ENCODE peak calls at places on chromosome 19, in five cellular contexts. One of them, this sample, is unnamed.

GRCh38 chr19:6233051-6233826 is 46.5 kb downstream of the MLLT1 start:
- DNase-seq in OCI-LY7: no peak
- DNase-seq in CD4-positive, alpha-beta memory T cell: no peak
- DNase-seq in CD4-positive, CD25-positive, alpha-beta regulatory T cell: no peak
- DNase-seq in Caco-2: no peak
- DNase-seq in this sample: no peak

GRCh38 chr19:15769586-15769985 is 17.9 kb upstream of the OR10H5 start:
- DNase-seq in CD4-positive, alpha-beta memory T cell: no peak
- DNase-seq in OCI-LY7: no peak
- DNase-seq in CD4-positive, CD25-positive, alpha-beta regulatory T cell: no peak
- DNase-seq in Caco-2: peak; percentile 49
- DNase-seq in this sample: no peak

GRCh38 chr19:51607920-51608562 is 22.2 kb downstream of the SIGLEC5 start:
- DNase-seq in CD4-positive, alpha-beta memory T cell: peak; percentile 25
- DNase-seq in Caco-2: peak; percentile 84
- DNase-seq in CD4-positive, CD25-positive, alpha-beta regulatory T cell: peak; percentile 55
- DNase-seq in OCI-LY7: peak; percentile 81
- DNase-seq in this sample: peak; percentile 59

GRCh38 chr19:17090501-17091074 is 15.0 kb downstream of the MYO9B start:
- DNase-seq in OCI-LY7: no peak
- DNase-seq in Caco-2: no peak
- DNase-seq in CD4-positive, alpha-beta memory T cell: no peak
- DNase-seq in CD4-positive, CD25-positive, alpha-beta regulatory T cell: peak; percentile 64
- DNase-seq in this sample: no peak

GRCh38 chr19:4102339-4103072 is 21.4 kb downstream of the MAP2K2 start:
- DNase-seq in OCI-LY7: no peak
- DNase-seq in CD4-positive, CD25-positive, alpha-beta regulatory T cell: no peak
- DNase-seq in Caco-2: no peak
- DNase-seq in CD4-positive, alpha-beta memory T cell: no peak
- DNase-seq in this sample: no peak

GRCh38 chr19:45959517-45960025 is 14.1 kb downstream of the NOVA2 start:
- DNase-seq in CD4-positive, alpha-beta memory T cell: no peak
- DNase-seq in OCI-LY7: no peak
- DNase-seq in Caco-2: no peak
- DNase-seq in CD4-positive, CD25-positive, alpha-beta regulatory T cell: no peak
- DNase-seq in this sample: no peak

GRCh38 chr19:46717716-46718143 is 816 bp upstream of the PRKD2 start:
- DNase-seq in Caco-2: no peak
- DNase-seq in CD4-positive, alpha-beta memory T cell: no peak
- DNase-seq in CD4-positive, CD25-positive, alpha-beta regulatory T cell: peak; percentile 71
- DNase-seq in OCI-LY7: peak; percentile 27
- DNase-seq in this sample: no peak

GRCh38 chr19:29532097-29532496 is 6.3 kb downstream of the VSTM2B start:
- DNase-seq in OCI-LY7: no peak
- DNase-seq in Caco-2: no peak
- DNase-seq in CD4-positive, CD25-positive, alpha-beta regulatory T cell: no peak
- DNase-seq in CD4-positive, alpha-beta memory T cell: no peak
- DNase-seq in this sample: no peak

GRCh38 chr19:57719901-57720519 is 7.4 kb downstream of the ZNF671 start:
- DNase-seq in CD4-positive, alpha-beta memory T cell: no peak
- DNase-seq in CD4-positive, CD25-positive, alpha-beta regulatory T cell: no peak
- DNase-seq in OCI-LY7: no peak
- DNase-seq in Caco-2: no peak
- DNase-seq in this sample: no peak

GRCh38 chr19:55041627-55042343 is 3.7 kb upstream of the GP6 start:
- DNase-seq in OCI-LY7: no peak
- DNase-seq in Caco-2: no peak
- DNase-seq in CD4-positive, CD25-positive, alpha-beta regulatory T cell: peak; percentile 80
- DNase-seq in CD4-positive, alpha-beta memory T cell: peak; percentile 13
- DNase-seq in this sample: no peak

GRCh38 chr19:5563008-5563431 is 4.7 kb downstream of the TINCR start:
- DNase-seq in OCI-LY7: no peak
- DNase-seq in Caco-2: no peak
- DNase-seq in CD4-positive, alpha-beta memory T cell: no peak
- DNase-seq in CD4-positive, CD25-positive, alpha-beta regulatory T cell: no peak
- DNase-seq in this sample: no peak

GRCh38 chr19:21202865-21203494 is 61.1 kb downstream of the ZNF431 start:
- DNase-seq in CD4-positive, alpha-beta memory T cell: peak; percentile 40
- DNase-seq in CD4-positive, CD25-positive, alpha-beta regulatory T cell: peak; percentile 50
- DNase-seq in OCI-LY7: peak; percentile 68
- DNase-seq in Caco-2: no peak
- DNase-seq in this sample: no peak

GRCh38 chr19:51274037-51274370 is 23.1 kb downstream of the SIGLECL1 start:
- DNase-seq in Caco-2: no peak
- DNase-seq in CD4-positive, alpha-beta memory T cell: no peak
- DNase-seq in CD4-positive, CD25-positive, alpha-beta regulatory T cell: no peak
- DNase-seq in OCI-LY7: no peak
- DNase-seq in this sample: no peak

GRCh38 chr19:16949496-16950023 is 60.8 kb downstream of the F2RL3 start:
- DNase-seq in CD4-positive, alpha-beta memory T cell: no peak
- DNase-seq in CD4-positive, CD25-positive, alpha-beta regulatory T cell: no peak
- DNase-seq in Caco-2: no peak
- DNase-seq in OCI-LY7: no peak
- DNase-seq in this sample: no peak

GRCh38 chr19:51127755-51128154 is 3.0 kb downstream of the SIGLEC9 start:
- DNase-seq in Caco-2: no peak
- DNase-seq in CD4-positive, alpha-beta memory T cell: no peak
- DNase-seq in OCI-LY7: no peak
- DNase-seq in CD4-positive, CD25-positive, alpha-beta regulatory T cell: no peak
- DNase-seq in this sample: no peak

GRCh38 chr19:19628499-19629134 is 597 bp upstream of the LPAR2 start:
- DNase-seq in CD4-positive, alpha-beta memory T cell: peak; percentile 35
- DNase-seq in OCI-LY7: no peak
- DNase-seq in CD4-positive, CD25-positive, alpha-beta regulatory T cell: peak; percentile 44
- DNase-seq in Caco-2: peak; percentile 75
- DNase-seq in this sample: peak; percentile 57

GRCh38 chr19:46344363-46344762 is 2.5 kb upstream of the PPP5C start:
- DNase-seq in Caco-2: no peak
- DNase-seq in OCI-LY7: no peak
- DNase-seq in CD4-positive, CD25-positive, alpha-beta regulatory T cell: no peak
- DNase-seq in CD4-positive, alpha-beta memory T cell: no peak
- DNase-seq in this sample: no peak

GRCh38 chr19:20423381-20424207 is 142.0 kb downstream of the ZNF737 start:
- DNase-seq in Caco-2: no peak
- DNase-seq in CD4-positive, alpha-beta memory T cell: peak; percentile 36
- DNase-seq in OCI-LY7: peak; percentile 38
- DNase-seq in CD4-positive, CD25-positive, alpha-beta regulatory T cell: peak; percentile 55
- DNase-seq in this sample: peak; percentile 39

GRCh38 chr19:10113964-10114650 is 2.6 kb downstream of the P2RY11 start:
- DNase-seq in Caco-2: no peak
- DNase-seq in CD4-positive, CD25-positive, alpha-beta regulatory T cell: no peak
- DNase-seq in CD4-positive, alpha-beta memory T cell: peak; percentile 20
- DNase-seq in OCI-LY7: no peak
- DNase-seq in this sample: peak; percentile 67

GRCh38 chr19:9936151-9937000 is at the start of gene OLFM2:
- DNase-seq in Caco-2: peak; percentile 13
- DNase-seq in CD4-positive, alpha-beta memory T cell: no peak
- DNase-seq in OCI-LY7: no peak
- DNase-seq in CD4-positive, CD25-positive, alpha-beta regulatory T cell: no peak
- DNase-seq in this sample: no peak

GRCh38 chr19:50796128-50796633 is 6.0 kb downstream of the ACP4 start:
- DNase-seq in OCI-LY7: peak; percentile 37
- DNase-seq in Caco-2: peak; percentile 39
- DNase-seq in CD4-positive, alpha-beta memory T cell: no peak
- DNase-seq in CD4-positive, CD25-positive, alpha-beta regulatory T cell: no peak
- DNase-seq in this sample: peak; percentile 31

GRCh38 chr19:40305403-40305802 is 20.3 kb upstream of the AKT2 start:
- DNase-seq in OCI-LY7: peak; percentile 91
- DNase-seq in CD4-positive, alpha-beta memory T cell: peak; percentile 66
- DNase-seq in CD4-positive, CD25-positive, alpha-beta regulatory T cell: peak; percentile 87
- DNase-seq in Caco-2: peak; percentile 81
- DNase-seq in this sample: no peak

GRCh38 chr19:53772943-53773342 is 51.2 kb downstream of the NLRP12 start:
- DNase-seq in Caco-2: peak; percentile 79
- DNase-seq in CD4-positive, alpha-beta memory T cell: peak; percentile 35
- DNase-seq in OCI-LY7: peak; percentile 54
- DNase-seq in CD4-positive, CD25-positive, alpha-beta regulatory T cell: peak; percentile 56
- DNase-seq in this sample: no peak

GRCh38 chr19:13428352-13428751 is 77.9 kb downstream of the CACNA1A start:
- DNase-seq in Caco-2: peak; percentile 18
- DNase-seq in CD4-positive, alpha-beta memory T cell: peak; percentile 7
- DNase-seq in CD4-positive, CD25-positive, alpha-beta regulatory T cell: peak; percentile 28
- DNase-seq in OCI-LY7: peak; percentile 41
- DNase-seq in this sample: no peak

GRCh38 chr19:55535173-55535572 is 1.8 kb downstream of the SBK2 start:
- DNase-seq in Caco-2: no peak
- DNase-seq in CD4-positive, alpha-beta memory T cell: no peak
- DNase-seq in CD4-positive, CD25-positive, alpha-beta regulatory T cell: no peak
- DNase-seq in OCI-LY7: no peak
- DNase-seq in this sample: no peak

GRCh38 chr19:34503546-34504272 is 22.2 kb downstream of the WTIP start:
- DNase-seq in CD4-positive, alpha-beta memory T cell: no peak
- DNase-seq in Caco-2: no peak
- DNase-seq in CD4-positive, CD25-positive, alpha-beta regulatory T cell: no peak
- DNase-seq in OCI-LY7: no peak
- DNase-seq in this sample: no peak

GRCh38 chr19:50268046-50268445 is 61.1 kb downstream of the KCNC3 start:
- DNase-seq in OCI-LY7: no peak
- DNase-seq in CD4-positive, CD25-positive, alpha-beta regulatory T cell: no peak
- DNase-seq in CD4-positive, alpha-beta memory T cell: no peak
- DNase-seq in Caco-2: no peak
- DNase-seq in this sample: no peak

GRCh38 chr19:58364127-58364526 is 1.6 kb upstream of the ZNF497 start:
- DNase-seq in OCI-LY7: peak; percentile 37
- DNase-seq in CD4-positive, alpha-beta memory T cell: no peak
- DNase-seq in CD4-positive, CD25-positive, alpha-beta regulatory T cell: no peak
- DNase-seq in Caco-2: no peak
- DNase-seq in this sample: no peak

GRCh38 chr19:33110201-33110910 is 21.6 kb upstream of the WDR88 start:
- DNase-seq in CD4-positive, CD25-positive, alpha-beta regulatory T cell: no peak
- DNase-seq in Caco-2: no peak
- DNase-seq in OCI-LY7: no peak
- DNase-seq in CD4-positive, alpha-beta memory T cell: no peak
- DNase-seq in this sample: no peak

GRCh38 chr19:33114302-33114701 is 17.6 kb upstream of the WDR88 start:
- DNase-seq in Caco-2: no peak
- DNase-seq in OCI-LY7: no peak
- DNase-seq in CD4-positive, CD25-positive, alpha-beta regulatory T cell: no peak
- DNase-seq in CD4-positive, alpha-beta memory T cell: no peak
- DNase-seq in this sample: no peak

GRCh38 chr19:33108161-33108560 is 23.8 kb upstream of the WDR88 start:
- DNase-seq in CD4-positive, alpha-beta memory T cell: no peak
- DNase-seq in Caco-2: no peak
- DNase-seq in CD4-positive, CD25-positive, alpha-beta regulatory T cell: no peak
- DNase-seq in OCI-LY7: no peak
- DNase-seq in this sample: no peak

DNA sequence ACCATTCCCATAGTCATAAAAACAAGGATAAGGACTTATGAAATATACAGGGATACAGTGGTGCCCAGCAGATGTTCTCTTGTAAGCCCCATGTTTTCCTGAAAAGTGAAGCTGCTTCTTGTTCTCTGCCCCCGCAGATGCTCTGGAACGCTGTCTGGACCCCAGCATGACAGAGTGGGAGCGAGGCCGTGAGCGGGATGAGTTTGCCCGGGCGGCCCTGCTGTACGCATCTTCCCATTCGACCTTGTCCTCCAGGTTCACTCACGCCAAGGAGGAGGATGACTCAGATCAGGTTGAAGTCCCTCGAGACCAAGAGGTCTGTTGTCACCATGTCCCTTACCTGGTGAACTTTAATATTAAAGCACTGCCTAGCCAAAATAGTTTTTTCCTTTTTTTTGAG is 20.3 kb upstream of the WDR88 start:
- DNase-seq in OCI-LY7: no peak
- DNase-seq in CD4-positive, alpha-beta memory T cell: no peak
- DNase-seq in CD4-positive, CD25-positive, alpha-beta regulatory T cell: no peak
- DNase-seq in Caco-2: no peak
- DNase-seq in this sample: no peak
- H3K36me3 ChIP-seq in OCI-LY7: peaks cover 79% of the 10 kb centered on the region
- H3K36me3 ChIP-seq in CD4-positive, alpha-beta memory T cell: peaks cover 45% of the 10 kb centered on the region
- H3K36me3 ChIP-seq in CD4-positive, CD25-positive, alpha-beta regulatory T cell: peaks cover 81% of the 10 kb centered on the region
- H3K36me3 ChIP-seq in Caco-2: peaks cover 2% of the 10 kb centered on the region
- H3K36me3 ChIP-seq in this sample: peaks cover 8% of the 10 kb centered on the region

GRCh38 chr19:18469245-18470107 is 31.5 kb upstream of the ISYNA1 start:
- DNase-seq in Caco-2: peak; percentile 63
- DNase-seq in OCI-LY7: peak; percentile 45
- DNase-seq in CD4-positive, alpha-beta memory T cell: peak; percentile 45
- DNase-seq in CD4-positive, CD25-positive, alpha-beta regulatory T cell: peak; percentile 62
- DNase-seq in this sample: peak; percentile 58
- H3K36me3 ChIP-seq in Caco-2: no peaks in the 10 kb centered on the region
- H3K36me3 ChIP-seq in OCI-LY7: peaks cover 11% of the 10 kb centered on the region
- H3K36me3 ChIP-seq in CD4-positive, alpha-beta memory T cell: peaks cover 15% of the 10 kb centered on the region
- H3K36me3 ChIP-seq in CD4-positive, CD25-positive, alpha-beta regulatory T cell: peaks cover 25% of the 10 kb centered on the region
- H3K36me3 ChIP-seq in this sample: peaks cover 34% of the 10 kb centered on the region

GRCh38 chr19:41894350-41894749 is 11.4 kb downstream of the ARHGEF1 start:
- DNase-seq in OCI-LY7: no peak
- DNase-seq in CD4-positive, CD25-positive, alpha-beta regulatory T cell: no peak
- DNase-seq in Caco-2: no peak
- DNase-seq in CD4-positive, alpha-beta memory T cell: no peak
- DNase-seq in this sample: no peak

GRCh38 chr19:41888926-41889325 is 5.9 kb downstream of the ARHGEF1 start:
- DNase-seq in CD4-positive, alpha-beta memory T cell: no peak
- DNase-seq in CD4-positive, CD25-positive, alpha-beta regulatory T cell: no peak
- DNase-seq in Caco-2: no peak
- DNase-seq in OCI-LY7: no peak
- DNase-seq in this sample: no peak

GRCh38 chr19:41889896-41890295 is 6.9 kb downstream of the ARHGEF1 start:
- DNase-seq in OCI-LY7: no peak
- DNase-seq in Caco-2: no peak
- DNase-seq in CD4-positive, CD25-positive, alpha-beta regulatory T cell: no peak
- DNase-seq in CD4-positive, alpha-beta memory T cell: no peak
- DNase-seq in this sample: no peak

GRCh38 chr19:41893899-41894298 is 10.9 kb downstream of the ARHGEF1 start:
- DNase-seq in CD4-positive, alpha-beta memory T cell: no peak
- DNase-seq in Caco-2: peak; percentile 45
- DNase-seq in CD4-positive, CD25-positive, alpha-beta regulatory T cell: peak; percentile 53
- DNase-seq in OCI-LY7: peak; percentile 60
- DNase-seq in this sample: no peak

GRCh38 chr19:41892173-41892902 is 9.4 kb downstream of the ARHGEF1 start:
- DNase-seq in CD4-positive, alpha-beta memory T cell: no peak
- DNase-seq in OCI-LY7: no peak
- DNase-seq in Caco-2: no peak
- DNase-seq in CD4-positive, CD25-positive, alpha-beta regulatory T cell: no peak
- DNase-seq in this sample: no peak
- H3K36me3 ChIP-seq in CD4-positive, alpha-beta memory T cell: peaks cover 70% of the 10 kb centered on the region
- H3K36me3 ChIP-seq in OCI-LY7: peaks cover 83% of the 10 kb centered on the region
- H3K36me3 ChIP-seq in Caco-2: peaks cover 5% of the 10 kb centered on the region
- H3K36me3 ChIP-seq in CD4-positive, CD25-positive, alpha-beta regulatory T cell: peaks cover 67% of the 10 kb centered on the region
- H3K36me3 ChIP-seq in this sample: peaks cover 41% of the 10 kb centered on the region

GRCh38 chr19:44897835-44898234 is 6.8 kb downstream of the TOMM40 start:
- DNase-seq in OCI-LY7: no peak
- DNase-seq in CD4-positive, CD25-positive, alpha-beta regulatory T cell: no peak
- DNase-seq in Caco-2: no peak
- DNase-seq in CD4-positive, alpha-beta memory T cell: no peak
- DNase-seq in this sample: no peak

GRCh38 chr19:44892932-44893331 is 1.9 kb downstream of the TOMM40 start:
- DNase-seq in CD4-positive, CD25-positive, alpha-beta regulatory T cell: no peak
- DNase-seq in Caco-2: no peak
- DNase-seq in CD4-positive, alpha-beta memory T cell: no peak
- DNase-seq in OCI-LY7: no peak
- DNase-seq in this sample: no peak

GRCh38 chr19:44891016-44891882 is at the start of gene TOMM40:
- DNase-seq in OCI-LY7: peak; percentile 33
- DNase-seq in CD4-positive, alpha-beta memory T cell: no peak
- DNase-seq in Caco-2: peak; percentile 99
- DNase-seq in CD4-positive, CD25-positive, alpha-beta regulatory T cell: peak; percentile 28
- DNase-seq in this sample: no peak

GRCh38 chr19:44893704-44894103 is 2.6 kb downstream of the TOMM40 start:
- DNase-seq in OCI-LY7: no peak
- DNase-seq in CD4-positive, alpha-beta memory T cell: no peak
- DNase-seq in Caco-2: no peak
- DNase-seq in CD4-positive, CD25-positive, alpha-beta regulatory T cell: no peak
- DNase-seq in this sample: no peak

GRCh38 chr19:44894946-44895345 is 3.9 kb downstream of the TOMM40 start:
- DNase-seq in CD4-positive, CD25-positive, alpha-beta regulatory T cell: no peak
- DNase-seq in OCI-LY7: no peak
- DNase-seq in CD4-positive, alpha-beta memory T cell: no peak
- DNase-seq in Caco-2: no peak
- DNase-seq in this sample: no peak
- H3K36me3 ChIP-seq in CD4-positive, CD25-positive, alpha-beta regulatory T cell: peaks cover 46% of the 10 kb centered on the region
- H3K36me3 ChIP-seq in OCI-LY7: peaks cover 79% of the 10 kb centered on the region
- H3K36me3 ChIP-seq in CD4-positive, alpha-beta memory T cell: peaks cover 41% of the 10 kb centered on the region
- H3K36me3 ChIP-seq in Caco-2: peaks cover 16% of the 10 kb centered on the region
- H3K36me3 ChIP-seq in this sample: peaks cover 45% of the 10 kb centered on the region

This sample was measured in GM06990.